ENCODE peak calls at places on chromosome 6, in six cellular contexts. U is SHP77, A is OCI-LY7, W is mesothelial cell of epicardium, M is NCI-H1105 treated with DMSO at 0.1 percent for 48 hours, F is putamen. D is an unnamed sample.

GRCh38 chr6:89828988-89829590 is 591 bp upstream of the CASP8AP2 start:
- DNase-seq in U (peak), F (no peak), W (no peak), A (peak), M (peak), D (peak)

GRCh38 chr6:140855520-140855919 is 1277.2 kb upstream of the GJE1 start:
- DNase-seq in F (no peak), A (no peak), U (no peak), W (no peak), M (no peak), D (no peak)

GRCh38 chr6:63452117-63452516 is 120.2 kb upstream of the LOC128125822 start:
- DNase-seq in F (no peak), W (no peak), M (no peak), A (no peak), U (no peak), D (peak)

GRCh38 chr6:33987531-33988021 is 158.3 kb downstream of the GRM4 start:
- DNase-seq in W (no peak), F (no peak), A (no peak), M (no peak), U (peak), D (peak)

GRCh38 chr6:14819001-14819400 is 426.9 kb upstream of the JARID2 start:
- DNase-seq in A (no peak), U (no peak), W (no peak), M (no peak), F (no peak), D (peak)

GRCh38 chr6:31615748-31616147 is 714 bp downstream of the AIF1 start:
- DNase-seq in U (no peak), W (no peak), F (no peak), A (peak), M (no peak), D (no peak)

GRCh38 chr6:81589465-81590313 is 162.8 kb downstream of the TENT5A start:
- DNase-seq in A (no peak), M (no peak), U (no peak), F (no peak), W (no peak), D (peak)

GRCh38 chr6:8139451-8139850 is 37.1 kb upstream of the EEF1E1 start:
- DNase-seq in F (no peak), W (no peak), M (no peak), U (no peak), A (no peak), D (no peak)

GRCh38 chr6:30102701-30103629 is 9.9 kb downstream of the TRIM31 start:
- DNase-seq in F (peak), A (peak), M (peak), U (peak), W (no peak), D (peak)

GRCh38 chr6:146200136-146200708 is 171.4 kb downstream of the GRM1 start:
- DNase-seq in F (no peak), A (no peak), W (no peak), U (no peak), M (peak), D (peak)

GRCh38 chr6:37131104-37131959 is 38.6 kb upstream of the PIM1 start:
- DNase-seq in A (no peak), W (no peak), F (no peak), U (peak), M (peak), D (peak)

GRCh38 chr6:28880894-28881780 is 42.6 kb downstream of the TRIM27 start:
- DNase-seq in U (peak), A (peak), F (peak), M (peak), W (peak), D (peak)